ENCODE peak calls at places on chromosomes 12 and 14, in six cellular contexts. One of them, this sample, is unnamed.

GRCh38 chr12:32025906-32026305 is 66.7 kb downstream of the RESF1 start:
- DNase-seq in GM12878: peak
- DNase-seq in HCT116: no peak
- DNase-seq in HepG2: no peak
- DNase-seq in K562: no peak
- DNase-seq in SK-N-SH: no peak
- DNase-seq in this sample: no peak

GRCh38 chr14:32012062-32012461 is 65.0 kb upstream of the ARHGAP5 start:
- DNase-seq in GM12878: no peak
- DNase-seq in HCT116: no peak
- DNase-seq in HepG2: no peak
- DNase-seq in K562: no peak
- DNase-seq in SK-N-SH: no peak
- DNase-seq in this sample: no peak

GRCh38 chr12:29149691-29150382 is 759 bp downstream of the FAR2 start:
- DNase-seq in GM12878: no peak
- DNase-seq in HCT116: no peak
- DNase-seq in HepG2: no peak
- DNase-seq in K562: peak
- DNase-seq in SK-N-SH: no peak
- DNase-seq in this sample: no peak

GRCh38 chr14:65170768-65171251 is 68.5 kb upstream of the MAX start:
- DNase-seq in GM12878: peak
- DNase-seq in HCT116: no peak
- DNase-seq in HepG2: no peak
- DNase-seq in K562: peak
- DNase-seq in SK-N-SH: peak
- DNase-seq in this sample: no peak

GRCh38 chr12:111753144-111753881 is 13.4 kb upstream of the ALDH2 start:
- DNase-seq in GM12878: no peak
- DNase-seq in HCT116: peak
- DNase-seq in HepG2: peak
- DNase-seq in K562: peak
- DNase-seq in SK-N-SH: peak
- DNase-seq in this sample: peak

GRCh38 chr12:3142386-3142785 is 65.2 kb downstream of the TSPAN9 start:
- DNase-seq in GM12878: no peak
- DNase-seq in HCT116: no peak
- DNase-seq in HepG2: no peak
- DNase-seq in K562: no peak
- DNase-seq in SK-N-SH: peak
- DNase-seq in this sample: no peak

GRCh38 chr14:50688875-50689274 is 20.8 kb upstream of the SAV1 start:
- DNase-seq in GM12878: no peak
- DNase-seq in HCT116: no peak
- DNase-seq in HepG2: peak
- DNase-seq in K562: no peak
- DNase-seq in SK-N-SH: no peak
- DNase-seq in this sample: no peak

GRCh38 chr12:105226219-105226618 is 9.8 kb downstream of the APPL2 start:
- DNase-seq in GM12878: no peak
- DNase-seq in HCT116: no peak
- DNase-seq in HepG2: no peak
- DNase-seq in K562: peak
- DNase-seq in SK-N-SH: peak
- DNase-seq in this sample: no peak

GRCh38 chr12:22684526-22685118 is 59.7 kb downstream of the ETNK1 start:
- DNase-seq in GM12878: peak
- DNase-seq in HCT116: peak
- DNase-seq in HepG2: peak
- DNase-seq in K562: peak
- DNase-seq in SK-N-SH: peak
- DNase-seq in this sample: no peak

GRCh38 chr12:94588271-94588785 is 62.0 kb downstream of the TMCC3 start:
- DNase-seq in GM12878: no peak
- DNase-seq in HCT116: no peak
- DNase-seq in HepG2: no peak
- DNase-seq in K562: no peak
- DNase-seq in SK-N-SH: no peak
- DNase-seq in this sample: no peak

GRCh38 chr12:79737875-79738718 is 47.3 kb upstream of the PAWR start:
- DNase-seq in GM12878: peak
- DNase-seq in HCT116: peak
- DNase-seq in HepG2: peak
- DNase-seq in K562: peak
- DNase-seq in SK-N-SH: peak
- DNase-seq in this sample: peak

GRCh38 chr12:69555461-69555860 is 29.8 kb upstream of the CCT2 start:
- DNase-seq in GM12878: no peak
- DNase-seq in HCT116: no peak
- DNase-seq in HepG2: no peak
- DNase-seq in K562: no peak
- DNase-seq in SK-N-SH: no peak
- DNase-seq in this sample: no peak

GRCh38 chr14:93113678-93114067 is 2.1 kb downstream of the ITPK1 start:
- DNase-seq in GM12878: no peak
- DNase-seq in HCT116: no peak
- DNase-seq in HepG2: no peak
- DNase-seq in K562: no peak
- DNase-seq in SK-N-SH: no peak
- DNase-seq in this sample: no peak

GRCh38 chr12:38638401-38638800 is 267.0 kb downstream of the CPNE8 start:
- DNase-seq in GM12878: no peak
- DNase-seq in HCT116: no peak
- DNase-seq in HepG2: no peak
- DNase-seq in K562: no peak
- DNase-seq in SK-N-SH: no peak
- DNase-seq in this sample: no peak

GRCh38 chr12:114499338-114499737 is 93.4 kb upstream of the TBX5 start:
- DNase-seq in GM12878: no peak
- DNase-seq in HCT116: no peak
- DNase-seq in HepG2: no peak
- DNase-seq in K562: no peak
- DNase-seq in SK-N-SH: no peak
- DNase-seq in this sample: no peak

GRCh38 chr14:105837349-105838063 is 311.1 kb downstream of the TMEM121 start:
- DNase-seq in GM12878: no peak
- DNase-seq in HCT116: no peak
- DNase-seq in HepG2: no peak
- DNase-seq in K562: no peak
- DNase-seq in SK-N-SH: no peak
- DNase-seq in this sample: no peak

GRCh38 chr12:125100551-125101434 is 35.6 kb downstream of the AACS start:
- DNase-seq in GM12878: no peak
- DNase-seq in HCT116: no peak
- DNase-seq in HepG2: peak
- DNase-seq in K562: no peak
- DNase-seq in SK-N-SH: no peak
- DNase-seq in this sample: no peak

GRCh38 chr12:122888232-122888752 is 7.6 kb downstream of the VPS37B start:
- DNase-seq in GM12878: no peak
- DNase-seq in HCT116: peak
- DNase-seq in HepG2: peak
- DNase-seq in K562: peak
- DNase-seq in SK-N-SH: no peak
- DNase-seq in this sample: peak

GRCh38 chr12:9347328-9348127 is 139.3 kb upstream of the PZP start:
- DNase-seq in GM12878: no peak
- DNase-seq in HCT116: peak
- DNase-seq in HepG2: no peak
- DNase-seq in K562: no peak
- DNase-seq in SK-N-SH: no peak
- DNase-seq in this sample: no peak

GRCh38 chr14:74671789-74672188 is 41.1 kb downstream of the AREL1 start:
- DNase-seq in GM12878: no peak
- DNase-seq in HCT116: no peak
- DNase-seq in HepG2: no peak
- DNase-seq in K562: no peak
- DNase-seq in SK-N-SH: no peak
- DNase-seq in this sample: no peak

GRCh38 chr14:38238332-38238731 is 17.6 kb downstream of the CLEC14A start:
- DNase-seq in GM12878: no peak
- DNase-seq in HCT116: no peak
- DNase-seq in HepG2: no peak
- DNase-seq in K562: no peak
- DNase-seq in SK-N-SH: no peak
- DNase-seq in this sample: no peak

GRCh38 chr12:78494911-78495310 is 369.7 kb upstream of the SYT1 start:
- DNase-seq in GM12878: no peak
- DNase-seq in HCT116: no peak
- DNase-seq in HepG2: no peak
- DNase-seq in K562: no peak
- DNase-seq in SK-N-SH: no peak
- DNase-seq in this sample: no peak

GRCh38 chr14:101973356-101973755 is 9.0 kb downstream of the DYNC1H1 start:
- DNase-seq in GM12878: no peak
- DNase-seq in HCT116: no peak
- DNase-seq in HepG2: no peak
- DNase-seq in K562: no peak
- DNase-seq in SK-N-SH: no peak
- DNase-seq in this sample: no peak

GRCh38 chr12:116015525-116015924 is 262.0 kb downstream of the MED13L start:
- DNase-seq in GM12878: no peak
- DNase-seq in HCT116: no peak
- DNase-seq in HepG2: peak
- DNase-seq in K562: peak
- DNase-seq in SK-N-SH: peak
- DNase-seq in this sample: no peak

DNA sequence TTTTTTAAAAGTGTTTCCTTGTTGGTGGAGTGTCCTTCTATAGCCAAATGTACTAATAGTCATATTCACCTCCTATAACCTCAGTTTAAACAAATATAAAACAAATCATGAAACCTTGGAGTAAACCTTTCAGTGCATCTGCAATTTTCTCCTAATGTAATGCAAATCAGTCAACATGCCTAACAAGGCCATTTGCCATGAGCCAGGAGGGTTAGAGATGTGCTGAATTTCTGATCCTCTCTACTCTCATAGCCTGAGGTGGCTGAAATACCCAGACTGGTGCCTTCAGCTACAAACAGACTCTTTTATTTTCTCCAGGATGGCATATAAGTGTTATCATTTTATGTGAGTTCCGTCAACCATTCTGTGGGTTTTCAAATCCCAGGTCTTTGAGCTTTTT is 908.1 kb downstream of the GALC start:
- DNase-seq in GM12878: no peak
- DNase-seq in HCT116: no peak
- DNase-seq in HepG2: no peak
- DNase-seq in K562: no peak
- DNase-seq in SK-N-SH: no peak
- DNase-seq in this sample: no peak
- TF ChIP-seq JUND in GM12878: no peak
- TF ChIP-seq JUND in HCT116: no peak
- TF ChIP-seq JUND in HepG2: no peak
- TF ChIP-seq JUND in K562: no peak
- TF ChIP-seq JUND in SK-N-SH: no peak
- TF ChIP-seq JUND in this sample: no peak

DNA sequence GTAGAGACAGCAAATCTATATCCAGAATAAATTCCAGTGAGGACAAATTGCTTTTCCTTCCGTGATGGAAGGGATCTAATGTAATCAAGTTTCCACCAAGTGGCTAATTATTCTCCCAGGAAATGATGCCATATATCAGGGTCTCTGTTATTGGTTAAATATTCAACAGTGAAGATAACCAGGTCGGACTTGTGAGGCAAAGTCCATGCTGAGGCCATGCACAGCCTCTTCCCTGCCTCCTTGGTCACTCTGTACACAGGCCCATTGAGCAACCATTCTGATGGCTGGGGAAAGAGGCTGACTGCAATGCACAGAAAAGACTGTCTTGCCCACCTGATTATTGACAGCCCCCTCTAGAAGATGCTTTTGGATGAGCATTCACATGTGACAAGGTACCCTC is 90.1 kb downstream of the TNFAIP2 start:
- DNase-seq in GM12878: no peak
- DNase-seq in HCT116: no peak
- DNase-seq in HepG2: peak
- DNase-seq in K562: no peak
- DNase-seq in SK-N-SH: no peak
- DNase-seq in this sample: no peak
- TF ChIP-seq JUND in GM12878: no peak
- TF ChIP-seq JUND in HCT116: no peak
- TF ChIP-seq JUND in HepG2: no peak
- TF ChIP-seq JUND in K562: no peak
- TF ChIP-seq JUND in SK-N-SH: no peak
- TF ChIP-seq JUND in this sample: no peak

DNA sequence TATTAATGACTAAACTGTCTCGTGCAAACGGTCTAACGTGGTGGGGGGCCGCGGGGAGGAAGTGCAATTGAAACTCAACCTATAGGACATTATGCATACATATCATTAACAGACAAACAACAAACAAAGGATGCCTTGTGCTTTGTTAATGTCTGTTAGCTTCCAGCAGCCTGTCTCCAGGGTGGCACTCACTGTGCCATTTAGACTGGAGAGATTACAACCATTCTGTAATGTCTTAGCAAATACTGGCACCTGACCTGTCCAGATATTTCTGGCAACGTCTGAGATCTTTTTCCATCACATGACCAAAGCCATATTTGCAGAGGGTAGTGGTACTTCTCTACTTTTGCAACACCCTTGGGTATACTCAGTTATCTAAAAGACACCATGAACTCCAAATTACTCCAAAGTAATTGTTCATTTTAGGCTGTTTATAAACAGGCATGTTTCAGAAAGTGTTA is 11.6 kb downstream of the BHLHE41 start:
- DNase-seq in GM12878: no peak
- DNase-seq in HCT116: no peak
- DNase-seq in HepG2: no peak
- DNase-seq in K562: no peak
- DNase-seq in SK-N-SH: no peak
- DNase-seq in this sample: no peak
- TF ChIP-seq JUND in GM12878: no peak
- TF ChIP-seq JUND in HCT116: no peak
- TF ChIP-seq JUND in HepG2: no peak
- TF ChIP-seq JUND in K562: no peak
- TF ChIP-seq JUND in SK-N-SH: no peak
- TF ChIP-seq JUND in this sample: no peak

DNA sequence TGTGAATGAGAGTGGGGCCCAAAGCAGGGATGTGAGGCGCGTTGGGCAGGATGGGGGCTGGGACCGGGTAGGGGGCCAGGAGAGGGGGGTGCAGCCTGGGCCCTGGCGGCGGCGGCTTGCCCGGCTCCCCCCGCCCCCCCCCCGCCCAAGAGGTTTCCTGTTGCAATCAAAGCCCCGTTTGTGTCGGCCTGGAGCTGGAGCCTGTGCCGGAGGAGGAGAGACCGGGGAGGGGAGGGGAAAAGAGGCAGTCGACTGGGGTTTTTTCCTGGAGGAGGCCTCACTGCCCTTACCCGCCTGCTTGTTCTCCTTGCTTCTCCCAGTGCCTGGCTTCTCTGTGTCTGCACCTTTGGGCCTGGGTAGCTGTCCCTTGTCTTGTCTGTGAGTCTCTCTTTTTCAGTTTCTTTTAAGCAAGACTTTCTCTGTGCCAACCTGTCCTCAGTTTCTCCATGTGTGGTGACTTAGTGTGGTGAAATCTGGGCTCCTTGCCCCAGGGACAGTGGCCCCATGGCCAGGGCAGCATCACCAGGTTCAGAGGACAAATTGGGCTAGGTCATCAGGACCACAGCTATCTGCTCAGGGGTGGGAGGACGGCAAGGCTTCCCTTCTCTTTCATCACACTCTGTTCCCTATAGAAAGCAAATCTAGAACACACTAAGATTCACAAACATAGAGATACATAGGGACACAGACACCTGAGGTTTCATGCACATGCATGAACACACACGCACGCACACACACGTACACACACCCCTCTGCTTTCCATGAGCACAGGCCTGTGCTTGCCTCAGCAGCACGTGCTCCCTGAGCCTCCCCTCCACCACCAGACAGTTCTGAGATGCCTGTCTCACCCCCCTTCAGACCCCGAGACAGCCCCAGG is 8.4 kb downstream of the RARG start:
- DNase-seq in GM12878: no peak
- DNase-seq in HCT116: no peak
- DNase-seq in HepG2: no peak
- DNase-seq in K562: peak
- DNase-seq in SK-N-SH: peak
- DNase-seq in this sample: no peak
- TF ChIP-seq JUND in GM12878: no peak
- TF ChIP-seq JUND in HCT116: no peak
- TF ChIP-seq JUND in HepG2: no peak
- TF ChIP-seq JUND in K562: no peak
- TF ChIP-seq JUND in SK-N-SH: no peak
- TF ChIP-seq JUND in this sample: no peak